ENCODE peak calls at places on chromosomes 12 and 14, in five cellular contexts. A is neural crest cell, C is Right ventricle myocardium superior, K is dorsolateral prefrontal cortex, B is NCI-H1436 treated with DMSO at 0.1 percent for 48 hours. S is an unnamed sample.

GRCh38 chr14:101248056-101248725 is 313.1 kb upstream of the DIO3 start:
- DNase-seq in A (no peak), C (no peak), K (no peak), B (no peak), S (no peak)

GRCh38 chr12:92369643-92370042 is 224.0 kb upstream of the BTG1 start:
- DNase-seq in A (no peak), C (no peak), K (no peak), B (no peak), S (no peak)

GRCh38 chr14:44170099-44170498 is 337.0 kb downstream of the FSCB start:
- DNase-seq in A (no peak), C (no peak), K (no peak), B (no peak), S (no peak)

GRCh38 chr12:76428117-76428516 is 79.9 kb upstream of the BBS10 start:
- DNase-seq in A (no peak), C (no peak), K (no peak), B (no peak), S (no peak)

GRCh38 chr12:30795660-30796507 is 41.1 kb upstream of the CAPRIN2 start:
- DNase-seq in A (peak; percentile 54), C (peak; percentile 71), K (peak; percentile 37), B (no peak), S (no peak)

GRCh38 chr12:120234643-120235368 is 30.7 kb downstream of the PXN start:
- DNase-seq in A (peak; percentile 44), C (peak; percentile 91), K (peak; percentile 73), B (no peak), S (peak; percentile 73)

GRCh38 chr12:20367731-20368652 is at the start of gene PDE3A:
- DNase-seq in A (peak; percentile 61), C (peak; percentile 83), K (peak; percentile 54), B (no peak), S (peak; percentile 49)

GRCh38 chr12:46265734-46266133 is 3.1 kb downstream of the SLC38A1 start:
- DNase-seq in A (no peak), C (no peak), K (no peak), B (no peak), S (no peak)

GRCh38 chr14:96808619-96809405 is 11.6 kb downstream of the VRK1 start:
- DNase-seq in A (no peak), C (no peak), K (no peak), B (no peak), S (no peak)

GRCh38 chr14:74491952-74492351 is 1.2 kb downstream of the NPC2 start:
- DNase-seq in A (no peak), C (no peak), K (no peak), B (no peak), S (no peak)

GRCh38 chr12:53868516-53868986 is 70.1 kb upstream of the HOXC13 start:
- DNase-seq in A (no peak), C (no peak), K (no peak), B (no peak), S (no peak)

GRCh38 chr12:31756977-31757420 is 28.2 kb upstream of the AMN1 start:
- DNase-seq in A (no peak), C (no peak), K (no peak), B (no peak), S (no peak)

GRCh38 chr14:60247994-60248696 is 876 bp upstream of the PPM1A start:
- DNase-seq in A (peak; percentile 67), C (peak; percentile 93), K (peak; percentile 95), B (peak; percentile 83), S (peak; percentile 78)

GRCh38 chr12:51351913-51352532 is 5.5 kb upstream of the CELA1 start:
- DNase-seq in A (peak; percentile 53), C (no peak), K (peak; percentile 63), B (no peak), S (peak; percentile 15)

GRCh38 chr14:81990312-81990761 is 456.7 kb upstream of the SEL1L start:
- DNase-seq in A (peak; percentile 63), C (no peak), K (no peak), B (no peak), S (no peak)